ENCODE peak calls at places on chromosomes 5 and 9, in eight cellular contexts. W is activated T-cell treated with anti-CD3 and anti-CD28 coated beads, Interleukin-2, amount 50 U/mL, for 4 hours; M is stimulated activated CD8-positive, alpha-beta memory T cell treated with anti-CD3 and anti-CD28 coated beads, Interleukin-7, amount 100 ng/mL, for 4 hours; I is NCI-H1694 treated with DMSO at 0.1 percent for 48 hours; V is NCI-H1436; Z is iPS-NIHi11; K is Calu3; F is stimulated activated CD4-positive, alpha-beta T cell treated with anti-CD3 and anti-CD28 coated beads, Interleukin-1b, Interleukin-23, amount 100 ng/mL, for 1 hour. Q is an unnamed sample.

GRCh38 chr9:124658165-124659017 is 112.7 kb downstream of the NR6A1 start:
- DNase-seq in W (peak; percentile 4), M (peak; percentile 8), I (peak; percentile 94), V (peak; percentile 88), Z (peak; percentile 88), K (peak; percentile 78), F (no peak), Q (peak; percentile 98)

GRCh38 chr5:133289686-133290367 is 238.0 kb downstream of the HSPA4 start:
- DNase-seq in W (no peak), M (no peak), I (no peak), V (no peak), Z (no peak), K (no peak), F (no peak), Q (no peak)

GRCh38 chr5:109529987-109530386 is 120.2 kb upstream of the PJA2 start:
- DNase-seq in W (no peak), M (no peak), I (no peak), V (no peak), Z (no peak), K (no peak), F (no peak), Q (no peak)

GRCh38 chr5:65803699-65804426 is 81.9 kb downstream of the NLN start:
- DNase-seq in W (no peak), M (no peak), I (no peak), V (no peak), Z (no peak), K (no peak), F (no peak), Q (no peak)

GRCh38 chr5:157560560-157560959 is 15.0 kb downstream of the ADAM19 start:
- DNase-seq in W (no peak), M (no peak), I (no peak), V (no peak), Z (no peak), K (no peak), F (no peak), Q (no peak)

GRCh38 chr5:1054799-1055775 is 46.5 kb downstream of the NKD2 start:
- DNase-seq in W (no peak), M (no peak), I (no peak), V (no peak), Z (no peak), K (no peak), F (no peak), Q (no peak)

GRCh38 chr5:109694451-109694891 is 4.7 kb downstream of the MAN2A1 start:
- DNase-seq in W (no peak), M (no peak), I (no peak), V (no peak), Z (no peak), K (no peak), F (no peak), Q (no peak)

GRCh38 chr5:24804221-24804681 is 159.5 kb upstream of the CDH10 start:
- DNase-seq in W (no peak), M (no peak), I (no peak), V (no peak), Z (no peak), K (no peak), F (no peak), Q (no peak)

GRCh38 chr5:10825897-10826644 is 65.0 kb upstream of the DAP start:
- DNase-seq in W (no peak), M (no peak), I (no peak), V (no peak), Z (peak; percentile 33), K (no peak), F (no peak), Q (no peak)

GRCh38 chr9:115207003-115207837 is 89.3 kb upstream of the TNC start:
- DNase-seq in W (no peak), M (no peak), I (no peak), V (no peak), Z (no peak), K (no peak), F (no peak), Q (no peak)

GRCh38 chr9:134627417-134628353 is 13.9 kb upstream of the COL5A1 start:
- DNase-seq in W (no peak), M (no peak), I (no peak), V (no peak), Z (no peak), K (no peak), F (no peak), Q (no peak)

GRCh38 chr5:154653764-154654483 is 101.3 kb upstream of the LARP1 start:
- DNase-seq in W (no peak), M (no peak), I (no peak), V (no peak), Z (no peak), K (no peak), F (no peak), Q (no peak)

GRCh38 chr5:142432369-142432863 is 107.6 kb upstream of the SPRY4 start:
- DNase-seq in W (peak; percentile 13), M (no peak), I (no peak), V (peak; percentile 58), Z (peak; percentile 54), K (peak; percentile 28), F (no peak), Q (no peak)

GRCh38 chr5:79695501-79695900 is 5.9 kb downstream of the CMYA5 start:
- DNase-seq in W (no peak), M (no peak), I (no peak), V (no peak), Z (no peak), K (no peak), F (no peak), Q (no peak)

GRCh38 chr9:385818-386398 is 171.2 kb downstream of the DOCK8 start:
- DNase-seq in W (no peak), M (no peak), I (peak; percentile 81), V (peak; percentile 25), Z (peak; percentile 72), K (peak; percentile 49), F (no peak), Q (peak; percentile 61)

GRCh38 chr9:135210676-135211523 is 123.4 kb downstream of the OLFM1 start:
- DNase-seq in W (no peak), M (no peak), I (no peak), V (no peak), Z (no peak), K (no peak), F (no peak), Q (no peak)

GRCh38 chr5:176540476-176540899 is 3.3 kb upstream of the RNF44 start:
- DNase-seq in W (no peak), M (no peak), I (no peak), V (no peak), Z (no peak), K (no peak), F (no peak), Q (no peak)

GRCh38 chr5:174623438-174624019 is 100.9 kb upstream of the MSX2 start:
- DNase-seq in W (no peak), M (no peak), I (no peak), V (peak; percentile 39), Z (no peak), K (no peak), F (no peak), Q (no peak)

GRCh38 chr9:89854715-89855475 is 250.1 kb downstream of the GADD45G start:
- DNase-seq in W (no peak), M (no peak), I (no peak), V (no peak), Z (no peak), K (no peak), F (no peak), Q (no peak)

GRCh38 chr5:179229331-179229761 is 115.9 kb downstream of the ADAMTS2 start:
- DNase-seq in W (no peak), M (no peak), I (no peak), V (no peak), Z (no peak), K (no peak), F (no peak), Q (no peak)

GRCh38 chr5:56812110-56812509 is 3.2 kb upstream of the MAP3K1 start:
- DNase-seq in W (no peak), M (no peak), I (no peak), V (peak; percentile 35), Z (no peak), K (no peak), F (no peak), Q (no peak)

GRCh38 chr9:74277532-74277931 is 219.6 kb upstream of the RORB start:
- DNase-seq in W (no peak), M (peak; percentile 9), I (no peak), V (no peak), Z (no peak), K (no peak), F (no peak), Q (no peak)

GRCh38 chr9:82972446-82972845 is 90.5 kb downstream of the RASEF start:
- DNase-seq in W (no peak), M (no peak), I (no peak), V (no peak), Z (no peak), K (no peak), F (no peak), Q (no peak)

GRCh38 chr9:3054017-3054586 is 210.2 kb upstream of the PUM3 start:
- DNase-seq in W (no peak), M (no peak), I (no peak), V (no peak), Z (no peak), K (no peak), F (no peak), Q (no peak)

GRCh38 chr5:31173621-31174020 is 19.9 kb upstream of the CDH6 start:
- DNase-seq in W (no peak), M (no peak), I (no peak), V (no peak), Z (no peak), K (no peak), F (no peak), Q (no peak)

GRCh38 chr9:12185856-12186255 is 507.3 kb upstream of the TYRP1 start:
- DNase-seq in W (no peak), M (no peak), I (no peak), V (no peak), Z (no peak), K (no peak), F (no peak), Q (no peak)

GRCh38 chr9:2120926-2121689 is 106.0 kb downstream of the SMARCA2 start:
- DNase-seq in W (no peak), M (no peak), I (no peak), V (no peak), Z (peak; percentile 11), K (peak; percentile 15), F (no peak), Q (no peak)

GRCh38 chr9:136769710-136770191 is 5.4 kb upstream of the LCN15 start:
- DNase-seq in W (peak; percentile 48), M (no peak), I (peak; percentile 31), V (peak; percentile 31), Z (peak; percentile 88), K (peak; percentile 42), F (no peak), Q (no peak)

GRCh38 chr9:109551651-109552050 is 53.5 kb upstream of the PTPN3 start:
- DNase-seq in W (no peak), M (no peak), I (no peak), V (no peak), Z (no peak), K (no peak), F (no peak), Q (no peak)

GRCh38 chr9:87436694-87437093 is 61.0 kb upstream of the DAPK1 start:
- DNase-seq in W (no peak), M (no peak), I (no peak), V (no peak), Z (no peak), K (no peak), F (no peak), Q (no peak)

GRCh38 chr5:56278267-56278826 is 45.2 kb upstream of the ANKRD55 start:
- DNase-seq in W (no peak), M (no peak), I (no peak), V (no peak), Z (no peak), K (no peak), F (no peak), Q (no peak)

GRCh38 chr9:97475079-97475478 is 26.4 kb upstream of the TMOD1 start:
- DNase-seq in W (no peak), M (no peak), I (no peak), V (no peak), Z (no peak), K (no peak), F (no peak), Q (no peak)

GRCh38 chr9:106333487-106333886 is 529.5 kb upstream of the ZNF462 start:
- DNase-seq in W (no peak), M (no peak), I (no peak), V (peak; percentile 83), Z (no peak), K (no peak), F (no peak), Q (no peak)

GRCh38 chr9:107830479-107830878 is 340.9 kb upstream of the KLF4 start:
- DNase-seq in W (no peak), M (no peak), I (no peak), V (no peak), Z (no peak), K (no peak), F (no peak), Q (no peak)

Q was measured in cerebellar cortex.